ENCODE peak calls at places on chromosomes 4 and X, in eight cellular contexts. D, M, Y, F, X, R, H and B are unnamed samples.

GRCh38 chr4:38547052-38547451 is 116.9 kb upstream of the KLF3 start:
- DNase-seq in H (no peak), X (no peak), D (no peak), R (no peak), Y (no peak), M (no peak), F (no peak), B (no peak)

GRCh38 chrX:115560211-115560977 is 580 bp upstream of the PLS3 start:
- DNase-seq in H (no peak), D (no peak), Y (no peak), R (no peak), X (no peak), F (no peak), M (no peak), B (no peak)

GRCh38 chrX:317424-318067 is 1.1 kb downstream of the GTPBP6 start:
- DNase-seq in R (no peak), Y (no peak), M (no peak), F (no peak), H (no peak), X (no peak), D (no peak), B (peak; percentile 15)

GRCh38 chr4:81095411-81095810 is 64.9 kb downstream of the BMP3 start:
- DNase-seq in X (no peak), Y (no peak), D (no peak), F (no peak), H (no peak), R (no peak), M (no peak), B (no peak)

GRCh38 chr4:48483006-48483776 is at the start of gene SLC10A4:
- DNase-seq in D (no peak), R (no peak), H (no peak), M (no peak), Y (no peak), X (no peak), F (no peak), B (peak; percentile 48)

GRCh38 chr4:145041378-145041777 is 56.6 kb downstream of the ANAPC10 start:
- DNase-seq in H (peak; percentile 16), Y (peak; percentile 87), M (peak; percentile 28), D (no peak), R (no peak), X (no peak), F (no peak), B (peak; percentile 54)

GRCh38 chr4:158823461-158823873 is 54.6 kb downstream of the FNIP2 start:
- DNase-seq in X (peak; percentile 75), D (no peak), M (no peak), R (no peak), F (no peak), Y (peak; percentile 38), H (no peak), B (no peak)

GRCh38 chr4:47650584-47651130 is 165.6 kb downstream of the ATP10D start:
- DNase-seq in Y (no peak), H (no peak), M (no peak), X (no peak), D (no peak), R (no peak), F (no peak), B (no peak)

GRCh38 chrX:53255738-53256191 is 25.6 kb downstream of the IQSEC2 start:
- DNase-seq in D (peak; percentile 37), X (no peak), R (no peak), M (no peak), H (no peak), Y (no peak), F (no peak), B (no peak)

GRCh38 chrX:10017866-10018265 is 50.7 kb downstream of the CLDN34 start:
- DNase-seq in Y (no peak), F (no peak), M (no peak), H (no peak), D (no peak), X (no peak), R (no peak), B (peak; percentile 77)

GRCh38 chrX:39911278-39911897 is 186.4 kb downstream of the BCOR start:
- DNase-seq in D (no peak), R (no peak), H (no peak), X (no peak), Y (no peak), M (no peak), F (no peak), B (peak; percentile 54)

GRCh38 chr4:134298313-134298712 is 96.7 kb upstream of the PABPC4L start:
- DNase-seq in Y (no peak), M (no peak), R (no peak), D (no peak), H (no peak), X (no peak), F (no peak), B (no peak)

GRCh38 chr4:147287588-147287890 is 193.4 kb upstream of the EDNRA start:
- DNase-seq in R (no peak), F (no peak), H (no peak), Y (no peak), D (no peak), M (no peak), X (no peak), B (no peak)

GRCh38 chrX:97547873-97548578 is 664.3 kb downstream of the RPA4 start:
- DNase-seq in R (no peak), H (no peak), D (no peak), F (no peak), Y (no peak), X (no peak), M (no peak), B (no peak)

GRCh38 chr4:40581254-40582140 is 48.2 kb downstream of the RBM47 start:
- DNase-seq in Y (peak; percentile 10), M (no peak), H (no peak), F (no peak), R (no peak), X (no peak), D (no peak), B (no peak)

GRCh38 chr4:83125738-83126141 is 11.2 kb upstream of the PLAC8 start:
- DNase-seq in H (no peak), M (no peak), R (no peak), X (no peak), D (no peak), Y (no peak), F (peak; percentile 23), B (peak; percentile 71)

GRCh38 chrX:109773374-109773773 is 40.3 kb upstream of the ACSL4 start:
- DNase-seq in Y (no peak), R (no peak), M (no peak), X (no peak), F (no peak), D (no peak), H (no peak), B (no peak)

GRCh38 chr4:153438916-153439756 is 27.0 kb upstream of the TMEM131L start:
- DNase-seq in X (no peak), D (no peak), Y (peak; percentile 68), M (no peak), F (peak; percentile 7), H (no peak), R (no peak), B (no peak)

GRCh38 chr4:74501579-74501978 is 56.6 kb downstream of the AREG start:
- DNase-seq in F (no peak), X (no peak), H (no peak), D (no peak), R (peak; percentile 52), Y (no peak), M (no peak), B (no peak)

GRCh38 chr4:141759796-141760425 is 123.5 kb downstream of the IL15 start:
- DNase-seq in F (no peak), M (no peak), D (no peak), X (no peak), Y (no peak), H (no peak), R (no peak), B (no peak)

GRCh38 chrX:136130931-136131843 is 16.1 kb upstream of the FHL1 start:
- DNase-seq in R (peak; percentile 17), H (no peak), D (no peak), Y (peak; percentile 41), M (no peak), F (no peak), X (no peak), B (peak; percentile 18)

GRCh38 chr4:165331823-165332222 is 4.4 kb downstream of the MSMO1 start:
- DNase-seq in H (no peak), M (no peak), R (no peak), Y (no peak), D (no peak), F (no peak), X (no peak), B (no peak)